ENCODE peak calls at places on chromosomes 11 and 22, in five cellular contexts. N is stomach, E is right atrium auricular region, M is lung, V is osteoblast. B is an unnamed sample. For H3K36me3, the result is how much of the 10 kb centered on the place peaks cover.

GRCh38 chr11:12276356-12276755 is 101.0 kb upstream of the PARVA start:
- DNase-seq in N (peak), E (peak), M (no peak), V (peak), B (no peak)

GRCh38 chr11:66987158-66987620 is 12.1 kb downstream of the C11orf86 start:
- DNase-seq in N (no peak), E (no peak), M (no peak), V (peak), B (no peak)

GRCh38 chr11:130634981-130635473 is 186.6 kb downstream of the ADAMTS15 start:
- DNase-seq in N (no peak), E (no peak), M (no peak), V (no peak), B (peak)

GRCh38 chr11:44309483-44310197 is at the start of gene ALX4:
- DNase-seq in N (no peak), E (no peak), M (no peak), V (peak), B (no peak)

GRCh38 chr22:41106122-41106968 is 14.0 kb downstream of the EP300 start:
- DNase-seq in N (no peak), E (no peak), M (no peak), V (no peak), B (no peak)

GRCh38 chr11:76656571-76657081 is 13.9 kb downstream of the LRRC32 start:
- DNase-seq in N (peak), E (no peak), M (no peak), V (peak), B (no peak)

GRCh38 chr11:133137270-133137669 is 395.0 kb downstream of the OPCML start:
- DNase-seq in N (no peak), E (no peak), M (no peak), V (no peak), B (no peak)

GRCh38 chr11:111586305-111586915 is 15.8 kb upstream of the SIK2 start:
- DNase-seq in N (peak), E (no peak), M (no peak), V (no peak), B (peak)

GRCh38 chr11:86669424-86669823 is 3.0 kb downstream of the ME3 start:
- DNase-seq in N (no peak), E (no peak), M (no peak), V (no peak), B (no peak)

GRCh38 chr11:99522467-99523173 is 501.9 kb downstream of the CNTN5 start:
- DNase-seq in N (no peak), E (no peak), M (no peak), V (no peak), B (peak)

GRCh38 chr11:62148271-62148980 is 24.6 kb downstream of the INCENP start:
- DNase-seq in N (peak), E (no peak), M (no peak), V (no peak), B (no peak)

GRCh38 chr11:16012125-16012751 is 344.1 kb downstream of the SOX6 start:
- DNase-seq in N (no peak), E (no peak), M (no peak), V (no peak), B (no peak)

GRCh38 chr11:65440831-65441499 is 18.4 kb downstream of the NEAT1 start:
- DNase-seq in N (no peak), E (peak), M (no peak), V (no peak), B (peak)

GRCh38 chr11:118921121-118921928 is 4.4 kb downstream of the BCL9L start:
- DNase-seq in N (no peak), E (peak), M (peak), V (peak), B (peak)

GRCh38 chr11:118265954-118266353 is 1.9 kb upstream of the MPZL2 start:
- DNase-seq in N (peak), E (no peak), M (peak), V (no peak), B (peak)

GRCh38 chr22:37334859-37335818 is 52.8 kb downstream of the CYTH4 start:
- DNase-seq in N (no peak), E (no peak), M (no peak), V (peak), B (peak)

GRCh38 chr22:36221799-36222751 is 17.3 kb downstream of the APOL2 start:
- DNase-seq in N (peak), E (no peak), M (peak), V (no peak), B (peak)

GRCh38 chr11:23711981-23712380 is 784.9 kb upstream of the LUZP2 start:
- DNase-seq in N (no peak), E (no peak), M (no peak), V (no peak), B (no peak)

GRCh38 chr11:17145972-17146371 is 61.8 kb downstream of the PIK3C2A start:
- DNase-seq in N (no peak), E (no peak), M (no peak), V (peak), B (peak)

GRCh38 chr11:34636127-34636526 is 15.2 kb downstream of the EHF start:
- DNase-seq in N (no peak), E (no peak), M (no peak), V (no peak), B (peak)

DNA sequence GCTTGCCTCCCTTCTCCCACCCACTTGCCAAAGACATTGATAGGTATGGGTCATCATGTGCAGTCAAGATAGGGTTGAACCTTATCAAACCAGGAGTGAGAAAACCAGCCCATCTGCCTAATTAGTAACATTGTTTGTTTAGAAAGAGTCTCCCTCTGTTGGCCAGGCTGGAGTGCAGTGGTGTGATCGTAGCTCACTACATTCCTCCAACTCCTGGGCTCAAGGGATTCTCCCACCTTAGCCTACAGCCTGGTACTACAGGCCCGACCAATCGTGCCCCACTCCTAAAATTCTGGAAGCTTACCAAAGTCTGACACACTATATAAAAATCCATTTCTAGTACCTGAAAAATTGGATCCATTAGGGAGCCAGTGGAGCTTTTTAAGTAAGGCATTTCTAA is 4.5 kb downstream of the C11orf71 start:
- DNase-seq in N (no peak), E (no peak), M (no peak), V (no peak), B (peak)
- TF ChIP-seq CTCF in N (no peak), E (peak), M (no peak), V (peak), B (peak)

GRCh38 chr11:70430671-70431574 is 32.6 kb downstream of the CTTN start:
- DNase-seq in N (no peak), E (no peak), M (no peak), V (peak), B (no peak)
- H3K4me3 ChIP-seq in N (no peak), E (no peak), M (no peak), V (no peak), B (no peak)

GRCh38 chr11:134246100-134246499 is 7.1 kb downstream of the THYN1 start:
- DNase-seq in N (no peak), E (no peak), M (no peak), V (no peak), B (no peak)
- H3K36me3 ChIP-seq in N (half or more), E (half or more), M (under half), V (half or more), B (under half)

DNA sequence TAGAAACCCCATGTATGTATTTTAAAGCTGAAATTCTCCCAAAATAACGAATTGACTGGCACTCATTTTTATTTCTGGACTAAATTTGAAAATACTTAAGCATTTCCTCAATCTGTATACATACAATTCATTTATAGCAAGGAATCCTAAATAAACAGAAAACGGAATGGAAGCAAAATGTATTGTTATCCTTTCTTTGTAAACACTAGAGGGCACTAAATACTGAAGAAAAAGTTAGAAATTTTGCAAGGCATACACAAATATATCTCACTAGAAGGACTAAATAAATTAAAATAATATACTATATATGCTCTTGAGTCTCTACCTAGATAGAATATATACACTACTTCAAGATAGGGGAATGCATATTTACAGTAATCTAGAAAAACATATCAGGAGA is 23.1 kb upstream of the ANO5 start:
- DNase-seq in N (no peak), E (no peak), M (no peak), V (no peak), B (peak)
- TF ChIP-seq CTCF in N (no peak), E (peak), M (no peak), V (peak), B (no peak)

DNA sequence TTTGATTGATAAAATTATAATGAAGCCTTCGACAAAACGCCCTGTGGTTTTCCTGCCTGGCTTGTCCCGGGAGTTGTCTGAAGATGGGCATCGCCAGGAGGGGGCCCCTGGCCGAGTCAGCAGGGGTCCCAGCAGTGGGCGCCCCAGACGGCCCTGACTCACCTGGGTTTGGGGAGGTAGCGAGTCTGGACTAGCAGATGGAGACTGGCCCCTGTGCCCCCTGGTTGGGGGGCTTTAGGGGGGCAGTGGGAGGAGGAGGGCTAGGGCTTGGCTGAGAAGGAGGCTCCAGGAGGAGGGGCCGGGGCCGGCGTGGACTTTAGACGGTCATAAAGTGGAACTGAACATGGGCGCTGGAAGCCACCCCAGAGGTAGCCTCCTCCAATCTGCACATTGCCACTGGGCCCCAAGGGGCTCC is 410 bp upstream of the LIF start:
- DNase-seq in N (no peak), E (no peak), M (no peak), V (no peak), B (no peak)
- H3K4me3 ChIP-seq in N (peak), E (no peak), M (no peak), V (peak), B (peak)

GRCh38 chr11:20084921-20085814 is 75.1 kb downstream of the DBX1 start:
- DNase-seq in N (no peak), E (no peak), M (no peak), V (no peak), B (no peak)
- H3K36me3 ChIP-seq in N (under half), E (under half), M (under half), V (under half), B (under half)

B was measured in bronchial epithelial cell.